ENCODE peak calls at places on chromosomes 1 and 21, in nine cellular contexts. N is breast epithelium, U is stomach, X is K562, H is GM12892, S is Panc1, J is sigmoid colon, I is SK-N-SH, T is prostate gland. R is an unnamed sample.

GRCh38 chr1:83781667-83782066 is 217.3 kb downstream of the TTLL7 start:
- DNase-seq in N (no peak), X (no peak), I (no peak), H (no peak), T (no peak), U (no peak), J (no peak), S (no peak), R (no peak)

GRCh38 chr1:113835686-113836290 is 23.5 kb upstream of the RSBN1 start:
- DNase-seq in T (no peak), X (peak), S (no peak), H (no peak), J (no peak), N (no peak), U (no peak), I (peak), R (no peak)

GRCh38 chr1:99731384-99731783 is 35.1 kb downstream of the FRRS1 start:
- DNase-seq in T (no peak), H (no peak), S (no peak), U (no peak), J (no peak), N (no peak), X (no peak), I (no peak), R (no peak)

GRCh38 chr1:85581802-85582686 is 1.5 kb downstream of the CCN1 start:
- DNase-seq in S (peak), N (peak), T (peak), J (peak), X (no peak), I (peak), H (no peak), U (no peak), R (no peak)

GRCh38 chr1:221223281-221223680 is 344.0 kb downstream of the HLX start:
- DNase-seq in T (no peak), I (no peak), N (no peak), J (no peak), H (no peak), S (no peak), U (no peak), X (no peak), R (no peak)

GRCh38 chr1:186982116-186982515 is 153.4 kb downstream of the PLA2G4A start:
- DNase-seq in J (no peak), U (no peak), X (no peak), I (no peak), T (no peak), N (no peak), H (no peak), S (no peak), R (no peak)

GRCh38 chr21:44285102-44285501 is 574 bp upstream of the AIRE start:
- DNase-seq in S (no peak), H (no peak), T (no peak), X (no peak), J (no peak), U (no peak), N (no peak), I (no peak), R (no peak)

GRCh38 chr1:74842726-74843125 is 109.8 kb downstream of the TYW3 start:
- DNase-seq in U (no peak), I (no peak), S (no peak), T (no peak), X (no peak), N (no peak), H (no peak), J (no peak), R (no peak)

GRCh38 chr1:17009706-17010105 is 2.0 kb downstream of the ATP13A2 start:
- DNase-seq in N (no peak), J (no peak), I (peak), X (peak), S (no peak), U (no peak), H (no peak), T (no peak), R (no peak)

GRCh38 chr1:37634554-37635308 is at the start of gene RSPO1:
- DNase-seq in S (no peak), T (no peak), U (no peak), H (no peak), X (no peak), I (peak), J (no peak), N (no peak), R (no peak)

GRCh38 chr1:164446020-164446419 is 113.0 kb upstream of the PBX1 start:
- DNase-seq in J (no peak), U (no peak), I (no peak), X (no peak), N (no peak), S (no peak), T (no peak), H (no peak), R (no peak)

GRCh38 chr1:201396859-201397464 is 2.2 kb downstream of the LAD1 start:
- DNase-seq in U (peak), H (no peak), X (no peak), S (no peak), T (peak), J (no peak), N (peak), I (no peak), R (no peak)

GRCh38 chr1:201335901-201336300 is 41.6 kb downstream of the TNNT2 start:
- DNase-seq in T (no peak), N (no peak), I (no peak), J (peak), U (no peak), X (no peak), S (no peak), H (no peak), R (no peak)

GRCh38 chr1:30762152-30762930 is 4.8 kb upstream of the LAPTM5 start:
- DNase-seq in H (no peak), J (no peak), I (no peak), X (no peak), N (no peak), U (no peak), S (no peak), T (no peak), R (no peak)

GRCh38 chr1:201649776-201650607 is 111.1 kb downstream of the NAV1 start:
- DNase-seq in I (peak), S (no peak), T (peak), J (peak), U (peak), N (peak), X (peak), H (no peak), R (no peak)

GRCh38 chr1:119611701-119612113 is 36.4 kb downstream of the ZNF697 start:
- DNase-seq in U (peak), I (peak), S (peak), N (peak), J (peak), H (peak), X (peak), T (peak), R (peak)

GRCh38 chr1:228687562-228687961 is 47.7 kb upstream of the RHOU start:
- DNase-seq in T (no peak), I (no peak), U (no peak), N (no peak), J (no peak), H (no peak), X (no peak), S (no peak), R (no peak)

GRCh38 chr1:86064899-86065298 is 91.7 kb downstream of the COL24A1 start:
- DNase-seq in N (no peak), I (no peak), X (no peak), U (no peak), J (no peak), H (no peak), T (no peak), S (no peak), R (no peak)

GRCh38 chr1:30506785-30507312 is 216.5 kb downstream of the MATN1 start:
- DNase-seq in S (no peak), X (no peak), J (no peak), I (no peak), H (no peak), N (peak), T (no peak), U (peak), R (no peak)

GRCh38 chr1:31984419-31985347 is 29.0 kb upstream of the KHDRBS1 start:
- DNase-seq in X (no peak), U (no peak), T (no peak), H (no peak), I (no peak), S (no peak), N (no peak), J (no peak), R (no peak)

GRCh38 chr1:244210884-244211558 is 159.9 kb downstream of the ZBTB18 start:
- DNase-seq in S (no peak), T (no peak), N (no peak), U (no peak), X (peak), H (no peak), I (peak), J (no peak), R (no peak)

GRCh38 chr1:27968692-27969091 is 8.9 kb downstream of the XKR8 start:
- DNase-seq in X (no peak), I (no peak), T (peak), S (peak), H (no peak), U (no peak), J (no peak), N (no peak), R (no peak)

GRCh38 chr1:42730988-42731387 is 9.0 kb downstream of the CLDN19 start:
- DNase-seq in S (peak), X (peak), I (peak), J (no peak), U (no peak), N (no peak), H (no peak), T (no peak), R (no peak)

GRCh38 chr1:248618878-248619277 is 16.0 kb downstream of the OR2T11 start:
- DNase-seq in X (peak), I (peak), H (no peak), T (peak), U (peak), N (peak), S (peak), J (no peak), R (no peak)

GRCh38 chr1:214281030-214281901 is at the start of gene SMYD2:
- DNase-seq in T (peak), I (peak), N (peak), J (peak), H (peak), S (no peak), X (peak), U (peak), R (peak)
- TF ChIP-seq POLR2AphosphoS5 in T (no peak), I (peak), N (no peak), J (no peak), H (peak), S (peak), X (peak), U (no peak), R (no peak)

GRCh38 chr1:203309115-203309429 is 3.8 kb downstream of the BTG2 start:
- DNase-seq in I (no peak), H (no peak), T (no peak), J (no peak), S (no peak), U (no peak), N (no peak), X (no peak), R (no peak)

GRCh38 chr1:203307690-203308126 is 2.4 kb downstream of the BTG2 start:
- DNase-seq in J (no peak), T (no peak), H (no peak), N (no peak), X (no peak), I (no peak), U (no peak), S (no peak), R (no peak)

GRCh38 chr1:203308205-203309114 is 3.1 kb downstream of the BTG2 start:
- DNase-seq in S (no peak), N (no peak), H (no peak), T (no peak), U (no peak), X (no peak), J (no peak), I (no peak), R (no peak)

GRCh38 chr1:203306970-203307541 is 1.7 kb downstream of the BTG2 start:
- DNase-seq in S (no peak), I (no peak), H (no peak), T (no peak), U (peak), X (no peak), N (no peak), J (peak), R (no peak)

DNA sequence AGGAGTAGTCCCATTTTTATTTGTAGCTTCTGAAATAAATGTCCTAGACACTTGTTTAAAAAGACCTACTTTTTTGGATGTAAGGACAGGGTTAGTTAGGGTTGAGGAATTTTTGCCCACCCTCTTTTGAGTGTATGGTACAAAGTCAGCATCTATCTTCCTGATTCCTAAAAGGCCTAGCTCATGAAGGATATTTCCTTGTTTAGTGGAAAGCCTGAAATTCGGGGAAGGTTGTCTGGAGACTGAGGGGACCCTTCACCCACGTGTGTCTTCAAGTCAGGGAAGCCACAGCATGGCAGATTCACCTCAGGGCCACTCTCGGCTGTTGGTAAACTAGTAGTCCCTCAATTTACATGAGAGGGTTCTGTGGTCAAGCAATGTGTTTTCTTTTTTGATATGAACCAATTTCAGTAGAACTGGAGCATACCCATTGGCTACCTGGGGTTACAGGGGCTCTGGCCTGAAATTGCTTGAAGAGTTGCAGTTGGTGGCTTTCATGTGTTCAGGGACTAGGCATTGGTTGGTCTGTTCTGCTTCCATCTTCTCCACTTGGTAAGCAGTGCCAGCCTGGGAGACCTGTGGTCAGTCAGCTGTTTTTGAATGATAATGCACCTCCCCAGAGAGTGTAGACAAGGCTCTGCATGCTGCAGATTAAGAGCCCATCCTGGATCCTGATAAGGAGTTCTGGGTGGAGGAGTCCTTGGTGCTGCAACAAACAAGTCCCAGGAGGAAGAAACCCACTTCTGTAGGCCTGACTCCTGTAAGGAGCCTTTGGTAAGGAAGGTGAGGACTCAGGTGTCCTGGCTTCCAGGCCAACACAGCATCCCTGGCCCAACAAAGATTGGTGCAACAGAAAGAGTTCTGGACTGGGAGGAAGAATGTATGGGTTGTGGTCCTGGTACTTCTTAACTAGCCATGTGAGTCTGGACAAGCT is 6.3 kb downstream of the BTG2 start:
- DNase-seq in U (no peak), S (no peak), N (no peak), X (peak), J (no peak), I (no peak), T (no peak), H (no peak), R (no peak)
- TF ChIP-seq POLR2AphosphoS5 in U (no peak), S (no peak), N (no peak), X (peak), J (no peak), I (no peak), T (no peak), H (no peak), R (no peak)

GRCh38 chr1:175176246-175176645 is 16.3 kb downstream of the KIAA0040 start:
- DNase-seq in T (no peak), N (no peak), X (no peak), J (no peak), H (no peak), U (no peak), S (no peak), I (no peak), R (no peak)
- TF ChIP-seq POLR2AphosphoS5 in T (no peak), N (no peak), X (no peak), J (no peak), H (no peak), U (no peak), S (no peak), I (no peak), R (no peak)

GRCh38 chr1:20481643-20482498 is 4.1 kb downstream of the CAMK2N1 start:
- DNase-seq in T (no peak), U (no peak), H (no peak), I (no peak), S (no peak), X (no peak), J (no peak), N (no peak), R (no peak)
- TF ChIP-seq POLR2AphosphoS5 in T (no peak), U (no peak), H (no peak), I (no peak), S (no peak), X (no peak), J (no peak), N (no peak), R (no peak)

GRCh38 chr1:9996624-9997582 is at the start of gene RBP7:
- DNase-seq in S (no peak), J (no peak), I (peak), X (no peak), H (peak), N (no peak), T (peak), U (peak), R (peak)

GRCh38 chr1:9990944-9991343 is 6.1 kb upstream of the RBP7 start:
- DNase-seq in N (no peak), I (no peak), T (no peak), S (no peak), X (no peak), U (no peak), H (no peak), J (no peak), R (no peak)

GRCh38 chr1:9993571-9994075 is 3.4 kb upstream of the RBP7 start:
- DNase-seq in J (no peak), X (no peak), T (no peak), H (no peak), I (no peak), N (no peak), S (no peak), U (no peak), R (no peak)

GRCh38 chr1:9989773-9990172 is 7.3 kb upstream of the RBP7 start:
- DNase-seq in H (no peak), U (no peak), J (no peak), T (no peak), S (no peak), N (no peak), X (no peak), I (no peak), R (no peak)

GRCh38 chr1:9992910-9993309 is 4.1 kb upstream of the RBP7 start:
- DNase-seq in X (no peak), S (no peak), T (no peak), I (no peak), J (no peak), H (no peak), U (no peak), N (no peak), R (no peak)
- TF ChIP-seq POLR2AphosphoS5 in X (no peak), S (no peak), T (no peak), I (no peak), J (no peak), H (no peak), U (no peak), N (no peak), R (no peak)

GRCh38 chr1:65021792-65022191 is 55.4 kb upstream of the JAK1 start:
- DNase-seq in I (no peak), J (no peak), S (no peak), N (no peak), H (no peak), T (no peak), X (peak), U (no peak), R (no peak)

GRCh38 chr1:65022264-65022663 is 55.9 kb upstream of the JAK1 start:
- DNase-seq in N (no peak), U (no peak), H (no peak), S (no peak), X (no peak), I (no peak), T (no peak), J (no peak), R (no peak)

GRCh38 chr1:65027699-65028358 is 61.5 kb upstream of the JAK1 start:
- DNase-seq in T (peak), H (no peak), S (no peak), N (peak), X (no peak), J (peak), I (no peak), U (peak), R (no peak)

GRCh38 chr1:65025794-65026193 is 59.4 kb upstream of the JAK1 start:
- DNase-seq in J (no peak), X (no peak), H (no peak), S (no peak), U (no peak), I (no peak), T (no peak), N (no peak), R (no peak)

DNA sequence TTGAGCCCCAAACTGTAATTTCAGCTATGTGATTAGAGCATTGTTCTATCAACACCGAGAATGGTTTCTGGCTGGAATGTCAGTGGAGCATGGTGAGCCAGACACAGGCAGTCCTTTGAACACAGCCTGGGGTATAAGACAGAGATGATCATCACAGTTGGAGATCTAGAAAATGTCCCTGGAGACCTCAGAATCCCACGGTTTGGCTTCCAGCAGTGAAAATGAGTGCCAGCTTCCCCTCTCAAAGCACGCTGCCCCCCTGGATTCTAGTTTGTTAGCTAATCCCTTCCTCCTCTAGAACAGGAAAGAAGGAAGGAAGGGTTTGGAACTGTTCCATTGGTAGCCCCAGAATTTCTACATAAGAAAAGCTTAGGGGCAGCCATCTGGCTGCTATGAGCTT is 59.9 kb upstream of the JAK1 start:
- DNase-seq in T (no peak), H (no peak), J (no peak), X (no peak), I (no peak), S (no peak), U (no peak), N (no peak), R (no peak)
- TF ChIP-seq POLR2AphosphoS5 in T (no peak), H (no peak), J (no peak), X (no peak), I (no peak), S (no peak), U (no peak), N (no peak), R (no peak)

GRCh38 chr1:33323663-33324477 is 3.0 kb upstream of the A3GALT2 start:
- DNase-seq in U (no peak), H (no peak), J (peak), N (no peak), T (no peak), I (no peak), X (no peak), S (no peak), R (no peak)

GRCh38 chr1:33321178-33321577 is 280 bp upstream of the A3GALT2 start:
- DNase-seq in I (no peak), U (no peak), X (no peak), N (no peak), T (no peak), J (peak), S (no peak), H (no peak), R (no peak)

GRCh38 chr1:33324677-33325417 is 3.9 kb upstream of the A3GALT2 start:
- DNase-seq in H (no peak), J (peak), S (no peak), N (no peak), X (no peak), U (no peak), T (no peak), I (no peak), R (no peak)

GRCh38 chr1:33322109-33322508 is 1.2 kb upstream of the A3GALT2 start:
- DNase-seq in N (no peak), S (no peak), H (no peak), X (no peak), U (no peak), I (no peak), J (peak), T (no peak), R (no peak)

GRCh38 chr1:33322870-33323585 is 2.1 kb upstream of the A3GALT2 start:
- DNase-seq in N (no peak), H (no peak), U (no peak), J (peak), X (no peak), T (no peak), S (no peak), I (no peak), R (no peak)
- TF ChIP-seq POLR2AphosphoS5 in N (peak), H (peak), U (no peak), J (no peak), X (no peak), T (no peak), S (no peak), I (no peak), R (no peak)

GRCh38 chr1:43779805-43780403 is 72.6 kb downstream of the ST3GAL3 start:
- DNase-seq in S (no peak), U (no peak), N (no peak), I (no peak), X (no peak), T (no peak), H (no peak), J (no peak), R (no peak)
- TF ChIP-seq POLR2AphosphoS5 in S (no peak), U (no peak), N (no peak), I (no peak), X (no peak), T (no peak), H (no peak), J (no peak), R (no peak)

GRCh38 chr1:224338150-224338838 is 8.3 kb upstream of the NVL start:
- DNase-seq in I (no peak), N (no peak), S (no peak), U (no peak), X (no peak), T (no peak), H (no peak), J (no peak), R (no peak)

GRCh38 chr1:224339422-224340033 is 9.6 kb upstream of the NVL start:
- DNase-seq in U (no peak), H (no peak), I (no peak), J (no peak), N (no peak), T (no peak), X (no peak), S (no peak), R (no peak)

GRCh38 chr1:224343679-224344078 is 13.0 kb upstream of the CNIH4 start:
- DNase-seq in N (no peak), J (no peak), S (no peak), H (no peak), T (no peak), X (no peak), U (no peak), I (no peak), R (no peak)

GRCh38 chr1:224340711-224341384 is 10.9 kb upstream of the NVL start:
- DNase-seq in T (no peak), U (peak), X (no peak), S (no peak), N (no peak), H (no peak), J (no peak), I (peak), R (no peak)
- TF ChIP-seq POLR2AphosphoS5 in T (no peak), U (no peak), X (no peak), S (no peak), N (no peak), H (no peak), J (no peak), I (no peak), R (no peak)